ENCODE peak calls at places on chromosomes 13 and 19, in eight cellular contexts. Q is suprapubic skin, Y is stomach, E is esophagus squamous epithelium, W is GM23248, T is mammary epithelial cell, D is BJ, J is Peyer's patch. B is an unnamed sample. For H3K36me3 and H3K27me3, the result is how much of the 10 kb centered on the place peaks cover.

GRCh38 chr13:46288570-46289259 is 77.0 kb downstream of the LRRC63 start:
- DNase-seq in T (peak), J (no peak), D (no peak), E (no peak), Q (no peak), W (peak), Y (no peak), B (no peak)

GRCh38 chr13:42906257-42906656 is 85.8 kb downstream of the EPSTI1 start:
- DNase-seq in J (no peak), Q (no peak), T (no peak), D (no peak), E (no peak), W (no peak), Y (no peak), B (no peak)

GRCh38 chr13:97226788-97227627 is 4.9 kb downstream of the MBNL2 start:
- DNase-seq in Q (no peak), J (no peak), D (no peak), T (no peak), Y (peak), E (no peak), W (peak), B (no peak)

GRCh38 chr13:44792096-44792495 is 197.2 kb downstream of the NUFIP1 start:
- DNase-seq in W (no peak), Q (no peak), Y (no peak), T (no peak), E (no peak), D (no peak), J (no peak), B (no peak)

GRCh38 chr13:113291997-113292862 is 4.8 kb upstream of the LAMP1 start:
- DNase-seq in J (no peak), D (no peak), Y (no peak), E (no peak), W (peak), Q (peak), T (peak), B (peak)

GRCh38 chr19:326851-327250 is 17.7 kb downstream of the MIER2 start:
- DNase-seq in J (no peak), Y (no peak), E (no peak), D (no peak), T (no peak), W (no peak), Q (no peak), B (no peak)

GRCh38 chr13:46753137-46753536 is 43.8 kb downstream of the ESD start:
- DNase-seq in W (no peak), Y (no peak), E (no peak), T (no peak), D (no peak), J (no peak), Q (no peak), B (no peak)

GRCh38 chr19:4575978-4576933 is 16.8 kb upstream of the SEMA6B start:
- DNase-seq in D (no peak), T (no peak), E (no peak), J (peak), Q (peak), Y (peak), W (peak), B (peak)

GRCh38 chr19:4764290-4764660 is 27.3 kb upstream of the FEM1A start:
- DNase-seq in W (no peak), E (no peak), J (no peak), D (no peak), T (no peak), Q (no peak), Y (no peak), B (no peak)

GRCh38 chr19:372306-372890 is 27.8 kb upstream of the MIER2 start:
- DNase-seq in W (peak), T (no peak), D (peak), Y (peak), J (peak), E (no peak), Q (no peak), B (peak)

GRCh38 chr13:101139076-101139475 is 277.2 kb downstream of the NALCN start:
- DNase-seq in Y (no peak), D (no peak), E (no peak), Q (no peak), T (no peak), J (no peak), W (peak), B (no peak)

GRCh38 chr19:8607386-8607785 is 3.1 kb downstream of the ADAMTS10 start:
- DNase-seq in W (peak), D (no peak), T (no peak), J (no peak), E (no peak), Y (no peak), Q (no peak), B (peak)

GRCh38 chr13:87884874-87885273 is 213.7 kb downstream of the SLITRK5 start:
- DNase-seq in W (no peak), E (no peak), D (no peak), Q (no peak), T (no peak), J (no peak), Y (no peak), B (peak)

GRCh38 chr19:9431475-9431874 is 3.9 kb downstream of the ZNF266 start:
- DNase-seq in Q (no peak), T (no peak), E (no peak), W (peak), J (no peak), Y (no peak), D (no peak), B (peak)

GRCh38 chr13:111006508-111007031 is 91.7 kb upstream of the ANKRD10 start:
- DNase-seq in E (no peak), Y (no peak), J (no peak), D (peak), Q (peak), T (no peak), W (peak), B (peak)

GRCh38 chr13:113275387-113275786 is 21.7 kb upstream of the LAMP1 start:
- DNase-seq in T (peak), W (peak), Y (peak), E (no peak), J (peak), D (no peak), Q (peak), B (peak)

GRCh38 chr13:37918116-37919100 is 48.8 kb upstream of the TRPC4 start:
- DNase-seq in W (peak), E (no peak), J (no peak), Y (no peak), T (peak), D (no peak), Q (no peak), B (no peak)

GRCh38 chr13:80921556-80921955 is 580.6 kb upstream of the SPRY2 start:
- DNase-seq in E (no peak), D (no peak), Q (no peak), W (no peak), J (no peak), T (no peak), Y (no peak), B (no peak)

GRCh38 chr19:32647361-32647760 is 27.6 kb downstream of the ANKRD27 start:
- DNase-seq in Y (no peak), D (no peak), Q (no peak), J (no peak), E (no peak), W (no peak), T (no peak), B (no peak)

GRCh38 chr19:53332484-53332883 is 1.1 kb upstream of the ZNF845 start:
- DNase-seq in W (no peak), Q (no peak), Y (no peak), T (no peak), E (no peak), D (no peak), J (no peak), B (no peak)

GRCh38 chr13:110593430-110594130 is 21.8 kb upstream of the NAXD start:
- DNase-seq in E (no peak), Q (no peak), W (peak), Y (no peak), T (peak), J (no peak), D (no peak), B (no peak)

GRCh38 chr19:40744554-40745401 is 5.5 kb downstream of the ACTMAP start:
- DNase-seq in Q (no peak), W (no peak), Y (no peak), T (no peak), E (no peak), J (no peak), D (no peak), B (no peak)

GRCh38 chr13:27918041-27918917 is 1.5 kb upstream of the PDX1 start:
- DNase-seq in Y (no peak), Q (no peak), T (no peak), D (no peak), J (no peak), E (no peak), W (no peak), B (no peak)

GRCh38 chr19:5238700-5239099 is 101.9 kb downstream of the PTPRS start:
- DNase-seq in Q (no peak), E (no peak), J (no peak), D (no peak), T (no peak), W (no peak), Y (no peak), B (no peak)

GRCh38 chr13:64314286-64314685 is 2898.6 kb upstream of the PCDH20 start:
- DNase-seq in W (no peak), D (peak), Q (no peak), J (no peak), T (no peak), Y (no peak), E (no peak), B (peak)

GRCh38 chr19:5621945-5622464 is 571 bp downstream of the SAFB2 start:
- DNase-seq in W (peak), D (no peak), J (no peak), E (no peak), T (no peak), Q (peak), Y (no peak), B (no peak)

GRCh38 chr13:93959796-93960533 is 519.5 kb downstream of the DCT start:
- DNase-seq in W (peak), D (no peak), E (no peak), Y (no peak), T (peak), Q (no peak), J (no peak), B (no peak)

GRCh38 chr13:21673592-21674270 is 2.9 kb downstream of the FGF9 start:
- DNase-seq in W (peak), E (no peak), Q (no peak), J (peak), D (no peak), T (peak), Y (peak), B (peak)

GRCh38 chr13:98970293-98970692 is 7.6 kb downstream of the DOCK9 start:
- DNase-seq in D (no peak), J (no peak), W (no peak), Q (no peak), Y (no peak), E (no peak), T (no peak), B (no peak)

GRCh38 chr13:33379597-33379996 is 94.0 kb upstream of the STARD13 start:
- DNase-seq in D (no peak), T (no peak), Q (no peak), W (no peak), Y (no peak), E (no peak), J (no peak), B (no peak)

GRCh38 chr13:44853641-44854040 is 135.6 kb downstream of the NUFIP1 start:
- DNase-seq in D (no peak), Y (peak), Q (no peak), E (no peak), J (no peak), W (no peak), T (no peak), B (no peak)

GRCh38 chr13:44263920-44264610 is 109.6 kb upstream of the SERP2 start:
- DNase-seq in Y (no peak), D (no peak), T (peak), W (peak), Q (no peak), J (no peak), E (no peak), B (no peak)

GRCh38 chr19:44113784-44114390 is 688 bp downstream of the ZNF225 start:
- DNase-seq in E (no peak), J (no peak), Y (no peak), Q (peak), T (peak), W (peak), D (no peak), B (peak)

GRCh38 chr13:29844441-29844840 is 6.0 kb downstream of the UBL3 start:
- DNase-seq in D (no peak), T (no peak), Y (no peak), E (no peak), J (no peak), Q (no peak), W (peak), B (no peak)

GRCh38 chr19:5931251-5931650 is 17.2 kb downstream of the CAPS start:
- DNase-seq in E (no peak), D (no peak), W (no peak), Y (no peak), Q (no peak), J (no peak), T (no peak), B (no peak)

GRCh38 chr19:42198676-42199439 is 18.6 kb downstream of the DEDD2 start:
- DNase-seq in D (no peak), W (no peak), Y (peak), E (no peak), J (no peak), Q (no peak), T (no peak), B (no peak)

GRCh38 chr19:1471514-1472107 is 7.4 kb downstream of the C19orf25 start:
- DNase-seq in E (no peak), J (no peak), Y (no peak), T (no peak), W (peak), Q (no peak), D (no peak), B (no peak)

GRCh38 chr19:29596080-29596479 is 10.0 kb upstream of the POP4 start:
- DNase-seq in E (no peak), Q (no peak), W (no peak), D (no peak), T (no peak), J (no peak), Y (no peak), B (no peak)

GRCh38 chr19:39125554-39126311 is at the start of gene PAK4:
- DNase-seq in Y (peak), E (peak), W (peak), J (peak), T (peak), Q (peak), D (peak), B (peak)

DNA sequence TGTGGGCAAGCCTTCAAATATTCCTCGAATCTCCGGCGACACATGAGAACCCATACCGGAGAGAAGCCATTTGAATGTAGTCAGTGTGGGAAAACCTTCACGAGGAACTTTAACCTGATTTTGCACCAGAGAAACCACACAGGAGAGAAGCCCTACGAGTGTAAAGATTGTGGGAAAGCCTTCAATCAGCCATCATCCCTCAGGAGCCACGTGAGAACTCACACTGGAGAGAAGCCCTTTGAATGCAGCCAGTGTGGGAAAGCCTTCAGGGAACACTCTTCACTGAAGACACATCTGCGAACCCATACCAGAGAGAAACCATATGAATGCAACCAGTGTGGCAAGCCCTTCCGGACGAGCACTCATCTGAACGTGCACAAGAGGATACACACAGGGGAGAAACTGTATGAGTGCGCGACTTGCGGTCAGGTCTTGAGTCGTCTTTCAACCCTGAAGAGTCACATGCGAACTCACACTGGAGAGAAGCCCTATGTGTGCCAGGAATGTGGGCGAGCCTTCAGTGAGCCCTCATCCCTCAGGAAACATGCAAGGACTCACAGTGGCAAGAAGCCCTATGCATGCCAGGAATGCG is 28.8 kb downstream of the ZNF333 start:
- DNase-seq in T (no peak), J (no peak), Q (no peak), D (no peak), E (no peak), Y (no peak), W (peak), B (no peak)
- H3K4me3 ChIP-seq in T (no peak), J (no peak), Q (no peak), D (no peak), E (peak), Y (no peak), W (peak), B (no peak)

GRCh38 chr19:35011737-35012682 is 11.9 kb downstream of the GRAMD1A start:
- DNase-seq in W (no peak), D (no peak), Q (no peak), E (no peak), Y (no peak), T (no peak), J (no peak), B (no peak)

GRCh38 chr19:35009424-35010415 is 9.6 kb downstream of the GRAMD1A start:
- DNase-seq in Q (no peak), T (no peak), D (no peak), W (no peak), Y (no peak), E (no peak), J (no peak), B (no peak)

GRCh38 chr19:35008891-35009341 is 8.8 kb downstream of the GRAMD1A start:
- DNase-seq in W (no peak), J (no peak), T (no peak), E (no peak), Q (no peak), Y (no peak), D (no peak), B (no peak)

GRCh38 chr19:35013047-35013819 is 13.1 kb downstream of the GRAMD1A start:
- DNase-seq in W (peak), Y (peak), T (peak), E (no peak), D (no peak), Q (peak), J (peak), B (peak)

GRCh38 chr19:35011091-35011689 is 11.1 kb downstream of the GRAMD1A start:
- DNase-seq in E (no peak), Q (no peak), J (no peak), D (no peak), Y (no peak), W (no peak), T (no peak), B (no peak)
- H3K36me3 ChIP-seq in E (half or more), Q (half or more), J (under half), D (under half), Y (half or more), W (under half), T (under half), B (half or more)

GRCh38 chr13:20371825-20372224 is 139.7 kb upstream of the GJB6 start:
- DNase-seq in T (no peak), E (no peak), W (no peak), Y (no peak), Q (no peak), D (no peak), J (no peak), B (no peak)
- H3K27me3 ChIP-seq in T (under half), E (under half), W (under half), Y (under half), Q (under half), D (under half), J (under half), B (under half)

GRCh38 chr13:112074139-112074710 is 7.3 kb downstream of the SOX1 start:
- DNase-seq in D (no peak), W (no peak), E (no peak), Q (no peak), J (no peak), Y (no peak), T (no peak), B (no peak)

GRCh38 chr13:112071011-112071901 is 4.3 kb downstream of the SOX1 start:
- DNase-seq in J (no peak), Q (no peak), D (no peak), W (no peak), T (no peak), Y (no peak), E (no peak), B (no peak)

GRCh38 chr13:112071902-112072530 is 5.1 kb downstream of the SOX1 start:
- DNase-seq in T (no peak), D (no peak), Q (no peak), W (no peak), E (no peak), Y (no peak), J (no peak), B (no peak)

GRCh38 chr13:112072531-112073244 is 5.7 kb downstream of the SOX1 start:
- DNase-seq in T (no peak), W (no peak), D (no peak), Y (no peak), Q (no peak), J (no peak), E (no peak), B (peak)

DNA sequence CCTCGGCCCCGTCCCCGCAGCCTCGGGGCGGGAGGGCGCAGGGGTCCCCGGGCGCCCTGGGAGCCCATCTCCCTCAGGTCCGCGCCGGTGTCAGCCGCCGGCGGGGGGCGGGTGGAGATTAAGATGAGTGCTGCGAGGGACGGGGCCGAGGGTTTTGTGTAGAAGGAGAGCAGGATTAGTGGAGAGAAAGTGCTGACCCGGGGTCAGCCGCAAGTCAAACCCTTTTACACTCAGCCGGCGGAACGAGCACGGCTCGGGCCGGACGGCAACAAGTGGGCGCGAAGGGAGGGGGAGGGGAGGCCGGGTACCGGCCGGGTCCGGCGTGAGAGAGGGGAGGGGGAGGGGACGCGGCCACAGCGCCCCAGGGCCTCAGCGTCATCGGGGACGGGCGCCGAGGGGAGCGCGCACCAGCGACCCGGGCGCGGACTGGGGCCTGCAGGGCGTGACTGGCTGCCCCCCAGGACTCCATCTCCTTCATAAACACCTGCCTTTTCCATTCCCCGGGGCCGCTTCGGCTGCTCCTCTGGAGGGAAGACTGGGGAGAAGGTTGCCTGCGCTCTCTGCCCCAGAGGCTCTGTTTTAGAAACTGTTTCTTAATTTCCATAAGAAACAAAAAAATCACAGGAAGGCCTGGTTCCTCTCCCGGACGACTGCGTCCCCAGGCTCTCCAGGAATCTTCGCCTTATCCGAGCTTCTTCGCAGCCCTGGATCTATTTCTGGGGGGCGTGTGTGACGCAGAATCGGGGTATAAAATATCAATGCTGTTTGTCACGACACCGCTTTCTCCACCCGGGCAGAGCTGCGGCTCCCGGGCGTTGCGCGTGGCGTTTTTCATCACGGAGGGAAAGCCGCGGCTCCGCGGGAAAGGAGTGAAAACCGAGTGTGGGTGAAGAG is 6.5 kb downstream of the SOX1 start:
- DNase-seq in T (no peak), Q (no peak), D (no peak), J (no peak), W (no peak), Y (no peak), E (no peak), B (no peak)
- H3K4me3 ChIP-seq in T (no peak), Q (peak), D (no peak), J (no peak), W (no peak), Y (peak), E (peak), B (peak)